ENCODE peak calls at places on chromosome 11, in eight cellular contexts. D is CD4-positive, CD25-positive, alpha-beta regulatory T cell; Y is fibroblast of lung; F is IMR-90; G is transverse colon; Q is neural progenitor cell; U is hepatocyte; B is heart left ventricle. R is an unnamed sample. For H3K4me1, the result is how much of the 10 kb centered on the place peaks cover.

GRCh38 chr11:20117291-20117690 is 43.0 kb downstream of the DBX1 start:
- DNase-seq in D (no peak), Y (peak), F (no peak), G (no peak), Q (no peak), U (no peak), B (no peak), R (no peak)

GRCh38 chr11:114064216-114064615 is 4.7 kb downstream of the ZBTB16 start:
- DNase-seq in D (no peak), Y (no peak), F (no peak), G (no peak), Q (no peak), U (no peak), B (no peak), R (no peak)

GRCh38 chr11:25449100-25449499 is 882.8 kb upstream of the ANO3 start:
- DNase-seq in D (no peak), Y (no peak), F (no peak), G (no peak), Q (no peak), U (no peak), B (no peak), R (no peak)

GRCh38 chr11:15150507-15150906 is 35.8 kb downstream of the INSC start:
- DNase-seq in D (no peak), Y (no peak), F (no peak), G (no peak), Q (no peak), U (no peak), B (no peak), R (no peak)

GRCh38 chr11:107733518-107733917 is 21.7 kb upstream of the SLN start:
- DNase-seq in D (no peak), Y (peak), F (no peak), G (no peak), Q (no peak), U (no peak), B (no peak), R (no peak)

GRCh38 chr11:114685097-114685496 is 6.8 kb downstream of the NXPE2 start:
- DNase-seq in D (no peak), Y (no peak), F (no peak), G (no peak), Q (no peak), U (no peak), B (no peak), R (no peak)

GRCh38 chr11:47466701-47467250 is 17.8 kb upstream of the RAPSN start:
- DNase-seq in D (no peak), Y (peak), F (no peak), G (peak), Q (peak), U (no peak), B (peak), R (no peak)

GRCh38 chr11:134013518-134013917 is 55.4 kb upstream of the JAM3 start:
- DNase-seq in D (no peak), Y (no peak), F (no peak), G (no peak), Q (no peak), U (no peak), B (no peak), R (no peak)

GRCh38 chr11:1224109-1224485 is 1.2 kb downstream of the MUC5B start:
- DNase-seq in D (no peak), Y (no peak), F (no peak), G (no peak), Q (no peak), U (no peak), B (no peak), R (no peak)

GRCh38 chr11:77396911-77397310 is 77.0 kb downstream of the PAK1 start:
- DNase-seq in D (no peak), Y (no peak), F (peak), G (no peak), Q (no peak), U (no peak), B (no peak), R (no peak)

GRCh38 chr11:77396305-77396704 is 77.6 kb downstream of the PAK1 start:
- DNase-seq in D (no peak), Y (no peak), F (no peak), G (no peak), Q (no peak), U (no peak), B (no peak), R (no peak)

GRCh38 chr11:77395460-77396175 is 78.3 kb downstream of the PAK1 start:
- DNase-seq in D (no peak), Y (no peak), F (no peak), G (no peak), Q (no peak), U (no peak), B (no peak), R (no peak)

GRCh38 chr11:77397631-77398030 is 76.3 kb downstream of the PAK1 start:
- DNase-seq in D (no peak), Y (no peak), F (no peak), G (no peak), Q (no peak), U (no peak), B (no peak), R (no peak)

DNA sequence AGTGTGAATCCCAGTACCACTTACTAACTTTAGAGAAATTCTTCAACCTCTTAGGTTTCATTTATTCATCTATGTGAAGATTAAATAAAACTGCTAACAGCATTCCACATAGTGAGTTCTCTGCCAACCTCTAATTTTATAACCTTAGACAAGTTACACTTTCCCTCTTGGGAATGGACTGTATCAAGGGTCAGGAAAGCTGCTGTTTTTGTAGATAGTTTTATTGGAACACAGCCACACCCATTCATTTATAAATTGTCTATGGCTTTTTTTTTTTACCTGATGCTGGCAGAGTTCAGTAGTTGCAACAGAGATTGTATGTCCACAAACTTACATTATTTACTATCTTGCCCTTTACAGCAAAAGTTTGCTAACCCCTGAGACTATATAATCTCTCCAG is 81.1 kb downstream of the PAK1 start:
- DNase-seq in D (no peak), Y (no peak), F (no peak), G (no peak), Q (no peak), U (no peak), B (no peak), R (no peak)
- H3K4me3 ChIP-seq in D (no peak), Y (no peak), F (no peak), G (no peak), Q (no peak), U (no peak), B (no peak), R (no peak)

DNA sequence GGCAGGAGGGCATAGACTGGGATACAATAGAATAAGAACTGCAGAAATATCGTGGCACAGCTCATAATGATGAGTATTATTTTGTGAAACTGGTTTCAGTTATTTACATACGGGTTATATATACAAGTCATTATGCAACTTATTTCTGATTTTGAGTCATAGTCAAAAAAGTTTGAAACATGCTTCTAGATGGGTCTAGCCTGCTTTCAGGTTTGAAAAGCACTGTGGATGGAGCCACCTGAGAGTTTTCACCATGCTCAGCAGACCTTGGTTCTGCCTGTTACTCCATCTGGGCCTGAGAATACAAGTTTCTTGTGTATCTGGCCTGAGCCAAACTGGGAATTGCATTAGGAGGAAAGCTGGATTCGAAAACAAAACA is 12.0 kb downstream of the IL10RA start:
- DNase-seq in D (no peak), Y (no peak), F (no peak), G (no peak), Q (no peak), U (no peak), B (no peak), R (no peak)
- H3K4me1 ChIP-seq in D (half or more), Y (under half), F (under half), G (under half), Q (under half), U (under half), B (under half), R (half or more)

GRCh38 chr11:66044757-66045156 is 4.2 kb downstream of the GAL3ST3 start:
- DNase-seq in D (no peak), Y (no peak), F (no peak), G (no peak), Q (no peak), U (no peak), B (no peak), R (no peak)
- H3K4me3 ChIP-seq in D (peak), Y (no peak), F (no peak), G (no peak), Q (no peak), U (no peak), B (no peak), R (no peak)

GRCh38 chr11:59212222-59212621 is 505 bp downstream of the MPEG1 start:
- DNase-seq in D (no peak), Y (no peak), F (no peak), G (no peak), Q (no peak), U (no peak), B (no peak), R (no peak)
- H3K4me1 ChIP-seq in D (under half), Y (under half), F (under half), G (under half), Q (under half), U (under half), B (under half), R (under half)

R was measured in naive thymus-derived CD4-positive, alpha-beta T cell.